ENCODE peak calls at places on chromosomes 6 and 20, in seven cellular contexts. One of them, this sample, is unnamed.
A peak's percentile ranks its signal among the peaks of the same experiment; 100 is the strongest.

GRCh38 chr6:79898076-79898475 is 49.3 kb downstream of the ELOVL4 start:
- DNase-seq in nucleus accumbens: no peak
- DNase-seq in astrocyte: no peak
- DNase-seq in heart left ventricle: no peak
- DNase-seq in CD8-positive, alpha-beta T cell: no peak
- DNase-seq in left colon: no peak
- DNase-seq in CD8-positive, alpha-beta memory T cell: no peak
- DNase-seq in this sample: no peak

GRCh38 chr6:6176132-6176531 is 144.3 kb downstream of the F13A1 start:
- DNase-seq in nucleus accumbens: no peak
- DNase-seq in astrocyte: no peak
- DNase-seq in heart left ventricle: no peak
- DNase-seq in CD8-positive, alpha-beta T cell: no peak
- DNase-seq in left colon: no peak
- DNase-seq in CD8-positive, alpha-beta memory T cell: no peak
- DNase-seq in this sample: no peak

GRCh38 chr6:43335469-43335868 is 26.8 kb upstream of the CRIP3 start:
- DNase-seq in nucleus accumbens: no peak
- DNase-seq in astrocyte: no peak
- DNase-seq in heart left ventricle: no peak
- DNase-seq in CD8-positive, alpha-beta T cell: no peak
- DNase-seq in left colon: no peak
- DNase-seq in CD8-positive, alpha-beta memory T cell: no peak
- DNase-seq in this sample: no peak

GRCh38 chr6:24451581-24452041 is 37.8 kb downstream of the GPLD1 start:
- DNase-seq in nucleus accumbens: no peak
- DNase-seq in astrocyte: no peak
- DNase-seq in heart left ventricle: no peak
- DNase-seq in CD8-positive, alpha-beta T cell: no peak
- DNase-seq in left colon: no peak
- DNase-seq in CD8-positive, alpha-beta memory T cell: no peak
- DNase-seq in this sample: no peak

GRCh38 chr20:16615199-16615598 is 42.0 kb upstream of the KIF16B start:
- DNase-seq in nucleus accumbens: no peak
- DNase-seq in astrocyte: peak; percentile 46
- DNase-seq in heart left ventricle: no peak
- DNase-seq in CD8-positive, alpha-beta T cell: no peak
- DNase-seq in left colon: no peak
- DNase-seq in CD8-positive, alpha-beta memory T cell: no peak
- DNase-seq in this sample: no peak

GRCh38 chr6:165231581-165232276 is 77.7 kb downstream of the C6orf118 start:
- DNase-seq in nucleus accumbens: peak; percentile 20
- DNase-seq in astrocyte: peak; percentile 42
- DNase-seq in heart left ventricle: no peak
- DNase-seq in CD8-positive, alpha-beta T cell: no peak
- DNase-seq in left colon: no peak
- DNase-seq in CD8-positive, alpha-beta memory T cell: no peak
- DNase-seq in this sample: peak; percentile 82

GRCh38 chr20:48204499-48204898 is 419.2 kb upstream of the SULF2 start:
- DNase-seq in nucleus accumbens: no peak
- DNase-seq in astrocyte: no peak
- DNase-seq in heart left ventricle: peak; percentile 54
- DNase-seq in CD8-positive, alpha-beta T cell: no peak
- DNase-seq in left colon: no peak
- DNase-seq in CD8-positive, alpha-beta memory T cell: no peak
- DNase-seq in this sample: no peak

GRCh38 chr6:98833101-98834059 is 994 bp upstream of the POU3F2 start:
- DNase-seq in nucleus accumbens: peak; percentile 71
- DNase-seq in astrocyte: peak; percentile 53
- DNase-seq in heart left ventricle: peak; percentile 62
- DNase-seq in CD8-positive, alpha-beta T cell: no peak
- DNase-seq in left colon: no peak
- DNase-seq in CD8-positive, alpha-beta memory T cell: no peak
- DNase-seq in this sample: peak; percentile 84

GRCh38 chr6:143027058-143027457 is 33.6 kb upstream of the AIG1 start:
- DNase-seq in nucleus accumbens: peak; percentile 8
- DNase-seq in astrocyte: no peak
- DNase-seq in heart left ventricle: no peak
- DNase-seq in CD8-positive, alpha-beta T cell: peak; percentile 55
- DNase-seq in left colon: peak; percentile 27
- DNase-seq in CD8-positive, alpha-beta memory T cell: peak; percentile 35
- DNase-seq in this sample: peak; percentile 40

GRCh38 chr20:63051911-63052310 is 45.1 kb upstream of the BHLHE23 start:
- DNase-seq in nucleus accumbens: no peak
- DNase-seq in astrocyte: no peak
- DNase-seq in heart left ventricle: peak; percentile 37
- DNase-seq in CD8-positive, alpha-beta T cell: no peak
- DNase-seq in left colon: no peak
- DNase-seq in CD8-positive, alpha-beta memory T cell: no peak
- DNase-seq in this sample: no peak

GRCh38 chr6:89433637-89434499 is 916 bp downstream of the ANKRD6 start:
- DNase-seq in nucleus accumbens: no peak
- DNase-seq in astrocyte: no peak
- DNase-seq in heart left ventricle: no peak
- DNase-seq in CD8-positive, alpha-beta T cell: peak; percentile 30
- DNase-seq in left colon: no peak
- DNase-seq in CD8-positive, alpha-beta memory T cell: peak; percentile 9
- DNase-seq in this sample: no peak

GRCh38 chr20:38337561-38338140 is 8.6 kb upstream of the LBP start:
- DNase-seq in nucleus accumbens: peak; percentile 61
- DNase-seq in astrocyte: no peak
- DNase-seq in heart left ventricle: no peak
- DNase-seq in CD8-positive, alpha-beta T cell: no peak
- DNase-seq in left colon: no peak
- DNase-seq in CD8-positive, alpha-beta memory T cell: no peak
- DNase-seq in this sample: peak; percentile 87

GRCh38 chr6:15763364-15763763 is 100.5 kb upstream of the DTNBP1 start:
- DNase-seq in nucleus accumbens: no peak
- DNase-seq in astrocyte: no peak
- DNase-seq in heart left ventricle: no peak
- DNase-seq in CD8-positive, alpha-beta T cell: no peak
- DNase-seq in left colon: no peak
- DNase-seq in CD8-positive, alpha-beta memory T cell: no peak
- DNase-seq in this sample: no peak